ENCODE peak calls at places on chromosomes 2 and 18, in five cellular contexts. Z is H9, D is neuronal stem cell, I is mesenchymal stem cell, V is H1. B is an unnamed sample.

GRCh38 chr2:216596234-216596985 is 36.8 kb upstream of the IGFBP2 start:
- DNase-seq in Z (no peak), D (no peak), I (peak; percentile 55), V (no peak), B (no peak)

GRCh38 chr2:25418944-25419677 is 77.4 kb upstream of the DNMT3A start:
- DNase-seq in Z (no peak), D (no peak), I (peak; percentile 41), V (no peak), B (no peak)

GRCh38 chr2:11872247-11872947 is 126.0 kb downstream of the LPIN1 start:
- DNase-seq in Z (no peak), D (no peak), I (peak; percentile 81), V (no peak), B (no peak)

GRCh38 chr2:28624798-28625701 is 126.6 kb upstream of the PPP1CB start:
- DNase-seq in Z (peak; percentile 42), D (no peak), I (peak; percentile 88), V (no peak), B (no peak)

GRCh38 chr2:43251171-43251731 is 24.8 kb upstream of the ZFP36L2 start:
- DNase-seq in Z (no peak), D (no peak), I (peak; percentile 69), V (no peak), B (peak; percentile 42)

GRCh38 chr2:186575856-186576255 is 14.0 kb upstream of the ITGAV start:
- DNase-seq in Z (no peak), D (no peak), I (peak; percentile 46), V (no peak), B (no peak)

GRCh38 chr2:52955079-52955478 is 812.5 kb upstream of the CHAC2 start:
- DNase-seq in Z (no peak), D (no peak), I (no peak), V (no peak), B (no peak)

GRCh38 chr2:156006721-156007618 is 325.6 kb downstream of the NR4A2 start:
- DNase-seq in Z (no peak), D (no peak), I (no peak), V (no peak), B (no peak)

GRCh38 chr2:142131016-142131714 is at the start of gene LRP1B:
- DNase-seq in Z (peak; percentile 53), D (peak; percentile 32), I (peak; percentile 73), V (peak; percentile 3), B (peak; percentile 2)

GRCh38 chr18:12307871-12308385 is at the start of gene TUBB6:
- DNase-seq in Z (peak; percentile 66), D (peak; percentile 57), I (peak; percentile 88), V (no peak), B (peak; percentile 71)

GRCh38 chr2:144357623-144358400 is 162.1 kb downstream of the ZEB2 start:
- DNase-seq in Z (no peak), D (no peak), I (peak; percentile 99), V (no peak), B (peak; percentile 85)

GRCh38 chr2:195674491-195675226 is 17.6 kb downstream of the SLC39A10 start:
- DNase-seq in Z (no peak), D (no peak), I (no peak), V (no peak), B (no peak)

GRCh38 chr18:44594779-44595467 is 85.8 kb upstream of the SETBP1 start:
- DNase-seq in Z (no peak), D (no peak), I (peak; percentile 78), V (no peak), B (peak; percentile 27)

GRCh38 chr18:11963991-11964484 is 17.3 kb upstream of the IMPA2 start:
- DNase-seq in Z (no peak), D (no peak), I (no peak), V (no peak), B (no peak)

GRCh38 chr2:236935656-236936445 is 149.8 kb upstream of the COPS8 start:
- DNase-seq in Z (no peak), D (no peak), I (no peak), V (no peak), B (no peak)

GRCh38 chr18:22346342-22346967 is 71.3 kb downstream of the CTAGE1 start:
- DNase-seq in Z (no peak), D (no peak), I (peak; percentile 69), V (no peak), B (no peak)

GRCh38 chr2:197628043-197628500 is 47.3 kb downstream of the RFTN2 start:
- DNase-seq in Z (no peak), D (peak; percentile 37), I (peak; percentile 33), V (no peak), B (peak; percentile 1)

GRCh38 chr2:157158111-157158510 is 99.4 kb upstream of the GALNT5 start:
- DNase-seq in Z (no peak), D (no peak), I (peak; percentile 51), V (no peak), B (no peak)

GRCh38 chr2:239763433-239764097 is 261.6 kb downstream of the NDUFA10 start:
- DNase-seq in Z (peak; percentile 62), D (no peak), I (no peak), V (no peak), B (no peak)

GRCh38 chr2:140506606-140507005 is 1624.2 kb downstream of the LRP1B start:
- DNase-seq in Z (no peak), D (no peak), I (peak; percentile 87), V (no peak), B (no peak)

GRCh38 chr18:37138456-37138855 is 309.5 kb downstream of the KIAA1328 start:
- DNase-seq in Z (no peak), D (no peak), I (no peak), V (no peak), B (no peak)

GRCh38 chr2:217647925-217648324 is 354.9 kb downstream of the TNS1 start:
- DNase-seq in Z (no peak), D (no peak), I (no peak), V (no peak), B (no peak)

GRCh38 chr2:26561918-26562810 is 79.0 kb downstream of the CIB4 start:
- DNase-seq in Z (peak; percentile 52), D (no peak), I (no peak), V (no peak), B (peak; percentile 4)

GRCh38 chr2:74694281-74694680 is 40.2 kb downstream of the SEMA4F start:
- DNase-seq in Z (no peak), D (no peak), I (no peak), V (no peak), B (no peak)

GRCh38 chr2:2542966-2543555 is 212.0 kb upstream of the MYT1L start:
- DNase-seq in Z (peak; percentile 75), D (no peak), I (no peak), V (no peak), B (no peak)

GRCh38 chr2:234960091-234961088 is 8.6 kb downstream of the SH3BP4 start:
- DNase-seq in Z (no peak), D (no peak), I (peak; percentile 71), V (no peak), B (peak; percentile 28)

GRCh38 chr2:234957533-234958135 is 5.8 kb downstream of the SH3BP4 start:
- DNase-seq in Z (no peak), D (no peak), I (no peak), V (no peak), B (no peak)

GRCh38 chr2:234955971-234956509 is 4.2 kb downstream of the SH3BP4 start:
- DNase-seq in Z (no peak), D (no peak), I (no peak), V (no peak), B (no peak)

GRCh38 chr2:234958746-234959395 is 7.1 kb downstream of the SH3BP4 start:
- DNase-seq in Z (no peak), D (no peak), I (peak; percentile 23), V (no peak), B (no peak)

DNA sequence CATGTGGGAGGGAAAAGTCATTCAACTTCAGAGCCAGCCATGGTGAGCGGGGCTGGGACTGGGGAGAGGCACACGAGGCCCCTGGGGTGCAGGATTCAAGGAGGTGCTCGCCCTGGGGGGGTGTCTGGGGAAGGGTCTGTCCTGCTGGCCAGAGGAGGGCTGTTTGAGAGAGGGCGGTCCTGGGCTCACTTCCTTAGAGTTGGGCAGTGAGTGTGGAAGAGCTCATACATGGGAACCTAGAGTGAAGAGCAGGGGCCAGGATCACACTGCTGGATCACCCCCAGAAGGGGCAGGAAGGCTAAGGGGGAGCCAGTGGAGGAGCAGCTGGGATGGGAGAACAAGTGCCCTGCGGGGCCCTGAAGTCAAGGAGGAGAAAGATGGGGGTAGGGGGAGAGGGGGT is 6.5 kb downstream of the SH3BP4 start:
- DNase-seq in Z (no peak), D (no peak), I (no peak), V (no peak), B (no peak)
- H3K4me1 ChIP-seq in Z (peaks cover 25% of the 10 kb centered on the region), D (peaks cover 29% of the 10 kb centered on the region), I (peaks cover 34% of the 10 kb centered on the region), V (peaks cover 29% of the 10 kb centered on the region), B (peaks cover 25% of the 10 kb centered on the region)

DNA sequence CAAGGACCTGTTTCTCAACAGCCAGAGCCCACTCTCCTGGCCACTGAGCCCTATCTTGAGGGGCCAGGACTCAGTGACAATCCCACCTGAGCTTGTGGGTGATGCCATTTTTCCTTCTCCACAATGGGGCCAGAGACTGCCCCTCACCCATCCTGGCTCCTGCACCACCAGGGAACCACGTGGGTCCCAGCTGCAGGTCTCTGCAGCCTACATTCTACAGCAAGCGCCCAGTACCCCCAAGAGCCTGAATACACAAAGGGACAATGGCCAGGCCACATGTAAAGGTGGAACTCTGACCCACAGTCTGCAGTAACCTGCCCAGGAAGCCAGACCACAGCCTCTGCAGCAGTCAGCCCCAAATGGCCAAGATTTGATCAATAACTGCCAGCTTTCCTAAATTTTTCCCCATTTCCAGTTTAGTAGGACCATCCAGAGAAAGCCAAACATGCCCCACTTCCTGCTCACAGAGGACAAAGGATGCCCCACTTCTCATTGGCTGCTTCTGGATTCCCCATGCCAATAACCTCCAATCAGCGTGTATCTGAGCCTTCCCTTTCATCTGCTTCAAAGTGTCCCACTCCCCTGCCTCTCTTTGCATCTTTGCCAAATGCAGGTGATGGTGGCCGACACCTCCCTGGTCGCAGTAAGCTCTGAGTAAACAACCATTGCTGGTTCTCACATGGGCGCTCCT is 19.1 kb downstream of the HS1BP3 start:
- DNase-seq in Z (no peak), D (no peak), I (no peak), V (no peak), B (no peak)
- H2BK12ac ChIP-seq in Z (no peak overlapping the region), D (no peak overlapping the region), I (no peak overlapping the region), V (no peak overlapping the region), B (peak overlapping the region; percentile 20)

GRCh38 chr2:194304191-194304590 is 1352.8 kb upstream of the SLC39A10 start:
- DNase-seq in Z (no peak), D (no peak), I (no peak), V (no peak), B (no peak)

GRCh38 chr2:194301946-194302345 is 1355.1 kb upstream of the SLC39A10 start:
- DNase-seq in Z (no peak), D (no peak), I (no peak), V (no peak), B (no peak)
- H3K4me1 ChIP-seq in Z (no peaks in the 10 kb centered on the region), D (no peaks in the 10 kb centered on the region), I (no peaks in the 10 kb centered on the region), V (no peaks in the 10 kb centered on the region), B (no peaks in the 10 kb centered on the region)

DNA sequence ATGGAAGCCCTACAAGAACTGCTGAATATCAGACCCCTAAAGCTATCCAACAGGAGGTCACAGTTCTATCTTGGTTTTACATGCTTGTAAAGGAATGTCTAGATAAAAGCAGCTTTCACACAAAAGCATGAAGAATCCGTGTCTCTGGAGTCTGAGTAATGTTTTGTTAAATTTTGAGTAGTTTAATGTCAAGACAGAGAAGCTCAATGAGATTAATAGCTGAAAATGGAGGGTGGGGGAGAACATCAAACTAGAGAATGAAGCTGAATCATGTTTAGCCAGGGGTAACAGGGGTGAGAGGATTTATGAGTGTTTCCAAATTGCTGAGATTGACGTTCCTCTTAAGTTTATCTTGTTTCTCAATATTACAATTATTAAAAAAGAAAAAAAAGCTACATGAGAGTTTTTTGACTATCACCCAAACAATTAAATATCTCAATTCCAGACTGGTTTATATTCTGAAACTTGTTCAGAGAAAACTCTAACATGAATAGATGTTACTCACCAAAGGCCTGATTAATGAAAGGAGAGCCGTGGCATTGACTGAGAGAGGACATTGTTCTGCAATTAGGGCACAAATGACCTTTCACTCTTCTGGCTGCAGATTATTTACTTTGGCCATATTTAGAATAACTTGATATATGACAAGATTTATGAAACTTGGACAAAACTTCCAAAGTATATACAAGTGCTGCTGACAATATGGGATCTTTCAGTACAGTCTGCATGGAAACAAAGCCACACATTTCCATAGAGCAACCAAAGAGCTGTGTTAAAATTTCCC is 266.4 kb upstream of the ETAA1 start:
- DNase-seq in Z (no peak), D (no peak), I (peak; percentile 66), V (no peak), B (no peak)
- H2BK12ac ChIP-seq in Z (no peak overlapping the region), D (no peak overlapping the region), I (no peak overlapping the region), V (no peak overlapping the region), B (no peak overlapping the region)